ENCODE peak calls at places on chromosome 22, in four cellular contexts. L, X, M and G are unnamed samples.

GRCh38 chr22:44462246-44463015 is 35.6 kb downstream of the RTL6 start:
- DNase-seq in X (no peak), L (no peak), M (no peak), G (no peak)

GRCh38 chr22:37267661-37268413 is 14.5 kb upstream of the CYTH4 start:
- DNase-seq in M (peak; percentile 33), X (no peak), L (no peak), G (no peak)

GRCh38 chr22:30486661-30487115 is 14.9 kb upstream of the SEC14L3 start:
- DNase-seq in X (no peak), L (no peak), M (no peak), G (no peak)

GRCh38 chr22:42202669-42203068 is 67.8 kb downstream of the TCF20 start:
- DNase-seq in L (no peak), X (peak; percentile 43), M (peak; percentile 15), G (peak; percentile 53)

GRCh38 chr22:37544955-37545702 is 15.2 kb upstream of the CDC42EP1 start:
- DNase-seq in X (peak; percentile 54), L (peak; percentile 19), M (peak; percentile 44), G (peak; percentile 44)

GRCh38 chr22:50305658-50306566 is 1.5 kb downstream of the PLXNB2 start:
- DNase-seq in X (peak; percentile 79), L (peak; percentile 48), M (no peak), G (no peak)

GRCh38 chr22:46230262-46230901 is 19.7 kb downstream of the CDPF1 start:
- DNase-seq in M (no peak), L (no peak), X (no peak), G (no peak)

GRCh38 chr22:38155703-38156102 is 25.9 kb downstream of the PLA2G6 start:
- DNase-seq in L (no peak), X (no peak), M (no peak), G (no peak)

GRCh38 chr22:18088825-18089568 is 11.2 kb downstream of the PEX26 start:
- DNase-seq in M (no peak), X (no peak), L (no peak), G (no peak)

GRCh38 chr22:32752326-32752725 is 49.2 kb upstream of the TIMP3 start:
- DNase-seq in L (no peak), X (no peak), M (no peak), G (no peak)

GRCh38 chr22:50532353-50532700 is 2.5 kb upstream of the TYMP start:
- DNase-seq in X (no peak), M (no peak), L (no peak), G (no peak)

GRCh38 chr22:20650294-20651207 is 123.4 kb upstream of the SERPIND1 start:
- DNase-seq in L (no peak), X (no peak), M (no peak), G (no peak)

GRCh38 chr22:49210606-49211005 is 617.1 kb downstream of the BRD1 start:
- DNase-seq in L (no peak), X (no peak), M (no peak), G (no peak)

GRCh38 chr22:19012308-19012990 is 76.4 kb upstream of the PRODH start:
- DNase-seq in M (no peak), L (no peak), X (no peak), G (no peak)

GRCh38 chr22:49789289-49790141 is 38.2 kb downstream of the BRD1 start:
- DNase-seq in X (no peak), M (peak; percentile 62), L (no peak), G (no peak)

GRCh38 chr22:23062616-23063538 is 7.4 kb upstream of the GNAZ start:
- DNase-seq in M (no peak), L (no peak), X (no peak), G (no peak)

GRCh38 chr22:44154431-44154942 is 26.2 kb upstream of the PARVG start:
- DNase-seq in L (no peak), M (peak; percentile 1), X (no peak), G (no peak)

GRCh38 chr22:22377335-22377734 is 131.2 kb downstream of the ZNF280B start:
- DNase-seq in M (no peak), X (no peak), L (no peak), G (no peak)